ENCODE peak calls at places on chromosome 11, in five cellular contexts. E is cardiac fibroblast; J is PC-9; O is stimulated activated CD8-positive, alpha-beta memory T cell treated with anti-CD3 and anti-CD28 coated beads, Interleukin-2, amount 100 ng/mL, for 1 hour; I is activated T-cell treated with anti-CD3 and anti-CD28 coated beads, Interleukin-2, amount 50 U/mL, for 24 hours. S is an unnamed sample.
A peak's percentile ranks its signal among the peaks of the same experiment; 100 is the strongest.

GRCh38 chr11:43748095-43748494 is 67.6 kb downstream of the HSD17B12 start:
- DNase-seq in O (no peak), I (no peak), J (no peak), E (no peak), S (no peak)

GRCh38 chr11:60869451-60869825 is 2.1 kb downstream of the ZP1 start:
- DNase-seq in E (no peak), J (no peak), O (no peak), I (no peak), S (no peak)

GRCh38 chr11:46112961-46113617 is 8.2 kb downstream of the PHF21A start:
- DNase-seq in J (no peak), I (no peak), E (peak; percentile 73), O (no peak), S (peak; percentile 18)

GRCh38 chr11:130785376-130786110 is 130.7 kb downstream of the SNX19 start:
- DNase-seq in J (no peak), I (no peak), O (no peak), E (peak; percentile 61), S (no peak)

GRCh38 chr11:1514349-1515061 is 27.9 kb upstream of the MOB2 start:
- DNase-seq in O (no peak), I (no peak), E (no peak), J (no peak), S (no peak)

GRCh38 chr11:120835601-120836228 is 188.2 kb upstream of the TBCEL start:
- DNase-seq in J (no peak), O (no peak), I (no peak), E (no peak), S (peak; percentile 15)

GRCh38 chr11:74492084-74492483 is 1.4 kb downstream of the LIPT2 start:
- DNase-seq in J (no peak), E (no peak), O (no peak), I (no peak), S (no peak)

GRCh38 chr11:12362857-12363256 is 14.5 kb upstream of the PARVA start:
- DNase-seq in J (no peak), O (no peak), E (no peak), I (no peak), S (no peak)

GRCh38 chr11:6443269-6444003 is 2.6 kb upstream of the HPX start:
- DNase-seq in I (peak; percentile 68), O (peak; percentile 30), E (peak; percentile 76), J (peak; percentile 16), S (peak; percentile 20)

GRCh38 chr11:120752668-120753067 is 241.1 kb downstream of the GRIK4 start:
- DNase-seq in J (no peak), E (no peak), I (no peak), O (no peak), S (no peak)

GRCh38 chr11:114821626-114822025 is 143.3 kb downstream of the NXPE2 start:
- DNase-seq in J (no peak), E (no peak), O (no peak), I (no peak), S (no peak)

GRCh38 chr11:92329644-92330043 is 105.0 kb downstream of the FAT3 start:
- DNase-seq in E (peak; percentile 35), I (no peak), J (no peak), O (no peak), S (no peak)

GRCh38 chr11:72685560-72686480 is 11.6 kb upstream of the PDE2A start:
- DNase-seq in E (peak; percentile 56), O (no peak), I (peak; percentile 63), J (no peak), S (no peak)

GRCh38 chr11:109784536-109784935 is 308.7 kb upstream of the ZC3H12C start:
- DNase-seq in I (no peak), J (no peak), O (no peak), E (no peak), S (no peak)

GRCh38 chr11:114273890-114274635 is 22.1 kb upstream of the NNMT start:
- DNase-seq in J (no peak), I (no peak), E (no peak), O (no peak), S (no peak)

S was measured in trophoblast cell.